ENCODE peak calls at places on chromosome 6, in eight cellular contexts. One of them, this sample, is unnamed.
A peak's percentile ranks its signal among the peaks of the same experiment; 100 is the strongest.

GRCh38 chr6:128597956-128598355 is 77.6 kb upstream of the PTPRK start:
- DNase-seq in upper lobe of right lung: no peak
- DNase-seq in astrocyte: peak; percentile 10
- DNase-seq in esophagus squamous epithelium: no peak
- DNase-seq in neuronal stem cell: no peak
- DNase-seq in fibroblast of lung: peak; percentile 26
- DNase-seq in mesendoderm: no peak
- DNase-seq in CD8-positive, alpha-beta T cell: no peak
- DNase-seq in this sample: no peak

GRCh38 chr6:45212976-45213375 is 115.2 kb upstream of the RUNX2 start:
- DNase-seq in upper lobe of right lung: no peak
- DNase-seq in CD8-positive, alpha-beta T cell: no peak
- DNase-seq in neuronal stem cell: no peak
- DNase-seq in esophagus squamous epithelium: no peak
- DNase-seq in mesendoderm: peak; percentile 65
- DNase-seq in fibroblast of lung: peak; percentile 35
- DNase-seq in astrocyte: peak; percentile 10
- DNase-seq in this sample: no peak

GRCh38 chr6:115000736-115001135 is 657.9 kb upstream of the HS3ST5 start:
- DNase-seq in fibroblast of lung: no peak
- DNase-seq in upper lobe of right lung: no peak
- DNase-seq in neuronal stem cell: no peak
- DNase-seq in CD8-positive, alpha-beta T cell: no peak
- DNase-seq in esophagus squamous epithelium: no peak
- DNase-seq in astrocyte: no peak
- DNase-seq in mesendoderm: no peak
- DNase-seq in this sample: no peak

GRCh38 chr6:124522335-124522734 is 439.9 kb upstream of the RNF217 start:
- DNase-seq in CD8-positive, alpha-beta T cell: no peak
- DNase-seq in astrocyte: no peak
- DNase-seq in upper lobe of right lung: no peak
- DNase-seq in neuronal stem cell: no peak
- DNase-seq in fibroblast of lung: no peak
- DNase-seq in esophagus squamous epithelium: no peak
- DNase-seq in mesendoderm: no peak
- DNase-seq in this sample: no peak

GRCh38 chr6:37433657-37434271 is 743 bp downstream of the CMTR1 start:
- DNase-seq in esophagus squamous epithelium: no peak
- DNase-seq in fibroblast of lung: peak; percentile 24
- DNase-seq in upper lobe of right lung: no peak
- DNase-seq in CD8-positive, alpha-beta T cell: peak; percentile 31
- DNase-seq in astrocyte: no peak
- DNase-seq in neuronal stem cell: no peak
- DNase-seq in mesendoderm: peak; percentile 22
- DNase-seq in this sample: no peak

GRCh38 chr6:68082086-68082485 is 553.0 kb upstream of the ADGRB3 start:
- DNase-seq in astrocyte: no peak
- DNase-seq in CD8-positive, alpha-beta T cell: no peak
- DNase-seq in upper lobe of right lung: no peak
- DNase-seq in esophagus squamous epithelium: no peak
- DNase-seq in mesendoderm: no peak
- DNase-seq in neuronal stem cell: no peak
- DNase-seq in fibroblast of lung: no peak
- DNase-seq in this sample: no peak

GRCh38 chr6:140252099-140252498 is 877.7 kb upstream of the CITED2 start:
- DNase-seq in upper lobe of right lung: no peak
- DNase-seq in fibroblast of lung: no peak
- DNase-seq in neuronal stem cell: no peak
- DNase-seq in astrocyte: no peak
- DNase-seq in mesendoderm: no peak
- DNase-seq in CD8-positive, alpha-beta T cell: no peak
- DNase-seq in esophagus squamous epithelium: no peak
- DNase-seq in this sample: no peak

GRCh38 chr6:56246544-56246940 is 838 bp downstream of the COL21A1 start:
- DNase-seq in esophagus squamous epithelium: no peak
- DNase-seq in CD8-positive, alpha-beta T cell: no peak
- DNase-seq in fibroblast of lung: no peak
- DNase-seq in neuronal stem cell: no peak
- DNase-seq in mesendoderm: peak; percentile 22
- DNase-seq in astrocyte: no peak
- DNase-seq in upper lobe of right lung: no peak
- DNase-seq in this sample: no peak

GRCh38 chr6:119060255-119060907 is 18.1 kb downstream of the FAM184A start:
- DNase-seq in astrocyte: no peak
- DNase-seq in mesendoderm: no peak
- DNase-seq in neuronal stem cell: no peak
- DNase-seq in CD8-positive, alpha-beta T cell: no peak
- DNase-seq in fibroblast of lung: no peak
- DNase-seq in upper lobe of right lung: no peak
- DNase-seq in esophagus squamous epithelium: no peak
- DNase-seq in this sample: no peak

GRCh38 chr6:154622618-154623336 is 110.4 kb upstream of the SCAF8 start:
- DNase-seq in upper lobe of right lung: no peak
- DNase-seq in mesendoderm: no peak
- DNase-seq in fibroblast of lung: no peak
- DNase-seq in neuronal stem cell: no peak
- DNase-seq in esophagus squamous epithelium: no peak
- DNase-seq in astrocyte: no peak
- DNase-seq in CD8-positive, alpha-beta T cell: no peak
- DNase-seq in this sample: peak; percentile 82

DNA sequence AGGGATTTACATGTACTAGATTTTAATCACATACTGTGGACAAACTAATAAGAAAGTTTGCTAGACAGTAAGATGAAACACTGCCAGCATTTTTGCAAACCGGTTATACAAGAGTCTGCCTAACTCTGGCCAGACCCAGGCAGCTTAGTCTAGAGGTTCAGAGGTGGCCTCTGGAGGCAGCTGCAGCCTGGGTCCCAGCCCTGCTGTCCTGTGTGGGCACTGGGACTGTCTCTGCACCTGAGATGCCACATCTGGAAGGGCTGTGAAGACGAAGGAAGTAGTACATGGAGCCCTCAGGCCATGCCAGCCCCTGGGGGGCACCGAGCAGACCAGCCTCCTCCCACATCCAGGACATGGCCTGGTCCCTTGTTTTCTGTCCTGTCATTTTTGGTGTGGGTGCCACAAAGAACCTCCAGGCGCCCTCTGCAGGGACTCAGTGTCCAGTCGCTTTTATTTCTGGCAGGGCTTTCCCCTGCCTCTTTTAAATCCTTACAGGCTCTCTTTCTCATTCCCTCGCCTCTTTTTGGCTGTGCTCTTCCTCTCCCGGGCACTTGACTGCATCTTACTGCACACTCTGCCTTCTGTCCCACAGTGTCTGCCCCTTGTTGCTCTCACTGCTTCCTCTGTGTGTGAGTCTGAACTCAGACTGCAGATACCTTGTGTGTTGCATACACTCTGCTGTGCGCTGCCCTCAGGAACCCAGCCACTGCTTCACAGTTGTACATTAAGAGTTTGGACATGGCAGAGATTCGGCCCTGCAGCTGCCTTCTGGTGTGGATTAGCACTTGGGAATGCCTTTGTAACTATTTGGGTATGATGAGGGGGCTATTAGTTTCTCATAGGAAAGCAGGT is 216.7 kb downstream of the ZDHHC14 start:
- DNase-seq in CD8-positive, alpha-beta T cell: no peak
- DNase-seq in esophagus squamous epithelium: no peak
- DNase-seq in mesendoderm: peak; percentile 57
- DNase-seq in astrocyte: no peak
- DNase-seq in upper lobe of right lung: no peak
- DNase-seq in neuronal stem cell: peak; percentile 20
- DNase-seq in fibroblast of lung: no peak
- DNase-seq in this sample: peak; percentile 65
- H3K27ac ChIP-seq in CD8-positive, alpha-beta T cell: no peak overlapping the region
- H3K27ac ChIP-seq in esophagus squamous epithelium: peak overlapping the region; percentile 4
- H3K27ac ChIP-seq in mesendoderm: no peak overlapping the region
- H3K27ac ChIP-seq in astrocyte: no peak overlapping the region
- H3K27ac ChIP-seq in upper lobe of right lung: peak overlapping the region; percentile 20
- H3K27ac ChIP-seq in neuronal stem cell: no peak overlapping the region
- H3K27ac ChIP-seq in fibroblast of lung: no peak overlapping the region
- H3K27ac ChIP-seq in this sample: no peak overlapping the region

GRCh38 chr6:7138111-7138510 is 30.4 kb downstream of the RREB1 start:
- DNase-seq in CD8-positive, alpha-beta T cell: no peak
- DNase-seq in astrocyte: no peak
- DNase-seq in fibroblast of lung: no peak
- DNase-seq in esophagus squamous epithelium: no peak
- DNase-seq in mesendoderm: no peak
- DNase-seq in upper lobe of right lung: no peak
- DNase-seq in neuronal stem cell: no peak
- DNase-seq in this sample: no peak

GRCh38 chr6:7142228-7142801 is 34.6 kb downstream of the RREB1 start:
- DNase-seq in astrocyte: no peak
- DNase-seq in CD8-positive, alpha-beta T cell: no peak
- DNase-seq in fibroblast of lung: no peak
- DNase-seq in esophagus squamous epithelium: no peak
- DNase-seq in upper lobe of right lung: no peak
- DNase-seq in neuronal stem cell: no peak
- DNase-seq in mesendoderm: no peak
- DNase-seq in this sample: no peak

GRCh38 chr6:7140631-7141366 is 33.0 kb downstream of the RREB1 start:
- DNase-seq in fibroblast of lung: peak; percentile 73
- DNase-seq in CD8-positive, alpha-beta T cell: peak; percentile 79
- DNase-seq in esophagus squamous epithelium: peak; percentile 28
- DNase-seq in mesendoderm: peak; percentile 87
- DNase-seq in astrocyte: peak; percentile 54
- DNase-seq in upper lobe of right lung: peak; percentile 96
- DNase-seq in neuronal stem cell: peak; percentile 65
- DNase-seq in this sample: peak; percentile 93

GRCh38 chr6:7138921-7139358 is 31.2 kb downstream of the RREB1 start:
- DNase-seq in esophagus squamous epithelium: no peak
- DNase-seq in upper lobe of right lung: no peak
- DNase-seq in astrocyte: no peak
- DNase-seq in CD8-positive, alpha-beta T cell: peak; percentile 58
- DNase-seq in fibroblast of lung: no peak
- DNase-seq in mesendoderm: peak; percentile 93
- DNase-seq in neuronal stem cell: no peak
- DNase-seq in this sample: peak; percentile 84

GRCh38 chr6:7139835-7140470 is 32.2 kb downstream of the RREB1 start:
- DNase-seq in mesendoderm: no peak
- DNase-seq in neuronal stem cell: no peak
- DNase-seq in esophagus squamous epithelium: no peak
- DNase-seq in astrocyte: no peak
- DNase-seq in upper lobe of right lung: no peak
- DNase-seq in CD8-positive, alpha-beta T cell: no peak
- DNase-seq in fibroblast of lung: no peak
- DNase-seq in this sample: no peak
- H3K4me3 ChIP-seq in mesendoderm: no peak overlapping the region
- H3K4me3 ChIP-seq in neuronal stem cell: no peak overlapping the region
- H3K4me3 ChIP-seq in esophagus squamous epithelium: no peak overlapping the region
- H3K4me3 ChIP-seq in astrocyte: no peak overlapping the region
- H3K4me3 ChIP-seq in upper lobe of right lung: no peak overlapping the region
- H3K4me3 ChIP-seq in CD8-positive, alpha-beta T cell: no peak overlapping the region
- H3K4me3 ChIP-seq in fibroblast of lung: no peak overlapping the region
- H3K4me3 ChIP-seq in this sample: peak overlapping the region; percentile 55

GRCh38 chr6:111593516-111593824 is 12.2 kb downstream of the TRAF3IP2 start:
- DNase-seq in astrocyte: no peak
- DNase-seq in CD8-positive, alpha-beta T cell: no peak
- DNase-seq in neuronal stem cell: no peak
- DNase-seq in fibroblast of lung: no peak
- DNase-seq in upper lobe of right lung: no peak
- DNase-seq in mesendoderm: no peak
- DNase-seq in esophagus squamous epithelium: no peak
- DNase-seq in this sample: no peak

GRCh38 chr6:111590209-111590955 is 15.3 kb downstream of the TRAF3IP2 start:
- DNase-seq in CD8-positive, alpha-beta T cell: no peak
- DNase-seq in esophagus squamous epithelium: no peak
- DNase-seq in mesendoderm: no peak
- DNase-seq in fibroblast of lung: no peak
- DNase-seq in astrocyte: no peak
- DNase-seq in upper lobe of right lung: no peak
- DNase-seq in neuronal stem cell: no peak
- DNase-seq in this sample: no peak

GRCh38 chr6:111591901-111592461 is 13.7 kb downstream of the TRAF3IP2 start:
- DNase-seq in upper lobe of right lung: no peak
- DNase-seq in esophagus squamous epithelium: no peak
- DNase-seq in neuronal stem cell: no peak
- DNase-seq in fibroblast of lung: peak; percentile 75
- DNase-seq in mesendoderm: no peak
- DNase-seq in astrocyte: peak; percentile 69
- DNase-seq in CD8-positive, alpha-beta T cell: no peak
- DNase-seq in this sample: no peak

GRCh38 chr6:111591370-111591900 is 14.2 kb downstream of the TRAF3IP2 start:
- DNase-seq in esophagus squamous epithelium: no peak
- DNase-seq in fibroblast of lung: peak; percentile 98
- DNase-seq in mesendoderm: no peak
- DNase-seq in astrocyte: peak; percentile 98
- DNase-seq in CD8-positive, alpha-beta T cell: no peak
- DNase-seq in upper lobe of right lung: peak; percentile 94
- DNase-seq in neuronal stem cell: no peak
- DNase-seq in this sample: peak; percentile 74

GRCh38 chr6:111592726-111593515 is 12.8 kb downstream of the TRAF3IP2 start:
- DNase-seq in neuronal stem cell: no peak
- DNase-seq in CD8-positive, alpha-beta T cell: no peak
- DNase-seq in upper lobe of right lung: no peak
- DNase-seq in astrocyte: no peak
- DNase-seq in mesendoderm: peak; percentile 38
- DNase-seq in esophagus squamous epithelium: no peak
- DNase-seq in fibroblast of lung: no peak
- DNase-seq in this sample: no peak
- H3K27ac ChIP-seq in neuronal stem cell: peak overlapping the region; percentile 48
- H3K27ac ChIP-seq in CD8-positive, alpha-beta T cell: no peak overlapping the region
- H3K27ac ChIP-seq in upper lobe of right lung: no peak overlapping the region
- H3K27ac ChIP-seq in astrocyte: peak overlapping the region; percentile 87
- H3K27ac ChIP-seq in mesendoderm: no peak overlapping the region
- H3K27ac ChIP-seq in esophagus squamous epithelium: peak overlapping the region; percentile 88
- H3K27ac ChIP-seq in fibroblast of lung: peak overlapping the region; percentile 98
- H3K27ac ChIP-seq in this sample: no peak overlapping the region

GRCh38 chr6:17396256-17396655 is 2.9 kb downstream of the CAP2 start:
- DNase-seq in esophagus squamous epithelium: no peak
- DNase-seq in astrocyte: no peak
- DNase-seq in CD8-positive, alpha-beta T cell: no peak
- DNase-seq in neuronal stem cell: no peak
- DNase-seq in fibroblast of lung: no peak
- DNase-seq in upper lobe of right lung: no peak
- DNase-seq in mesendoderm: no peak
- DNase-seq in this sample: no peak

GRCh38 chr6:17394192-17394611 is 807 bp downstream of the CAP2 start:
- DNase-seq in esophagus squamous epithelium: no peak
- DNase-seq in CD8-positive, alpha-beta T cell: no peak
- DNase-seq in astrocyte: peak; percentile 80
- DNase-seq in neuronal stem cell: no peak
- DNase-seq in upper lobe of right lung: peak; percentile 67
- DNase-seq in fibroblast of lung: peak; percentile 85
- DNase-seq in mesendoderm: peak; percentile 96
- DNase-seq in this sample: no peak

GRCh38 chr6:17392978-17393334 is 439 bp upstream of the CAP2 start:
- DNase-seq in astrocyte: no peak
- DNase-seq in neuronal stem cell: no peak
- DNase-seq in CD8-positive, alpha-beta T cell: no peak
- DNase-seq in mesendoderm: no peak
- DNase-seq in esophagus squamous epithelium: no peak
- DNase-seq in fibroblast of lung: no peak
- DNase-seq in upper lobe of right lung: no peak
- DNase-seq in this sample: no peak

GRCh38 chr6:17393335-17394191 is at the start of gene CAP2:
- DNase-seq in mesendoderm: peak; percentile 93
- DNase-seq in neuronal stem cell: peak; percentile 75
- DNase-seq in upper lobe of right lung: peak; percentile 76
- DNase-seq in fibroblast of lung: peak; percentile 80
- DNase-seq in esophagus squamous epithelium: no peak
- DNase-seq in astrocyte: peak; percentile 69
- DNase-seq in CD8-positive, alpha-beta T cell: no peak
- DNase-seq in this sample: peak; percentile 71

GRCh38 chr6:17395112-17395511 is 1.7 kb downstream of the CAP2 start:
- DNase-seq in upper lobe of right lung: no peak
- DNase-seq in esophagus squamous epithelium: no peak
- DNase-seq in mesendoderm: no peak
- DNase-seq in neuronal stem cell: no peak
- DNase-seq in astrocyte: no peak
- DNase-seq in CD8-positive, alpha-beta T cell: no peak
- DNase-seq in fibroblast of lung: no peak
- DNase-seq in this sample: no peak
- H3K4me3 ChIP-seq in upper lobe of right lung: no peak overlapping the region
- H3K4me3 ChIP-seq in esophagus squamous epithelium: no peak overlapping the region
- H3K4me3 ChIP-seq in mesendoderm: no peak overlapping the region
- H3K4me3 ChIP-seq in neuronal stem cell: no peak overlapping the region
- H3K4me3 ChIP-seq in astrocyte: peak overlapping the region; percentile 73
- H3K4me3 ChIP-seq in CD8-positive, alpha-beta T cell: no peak overlapping the region
- H3K4me3 ChIP-seq in fibroblast of lung: no peak overlapping the region
- H3K4me3 ChIP-seq in this sample: no peak overlapping the region